ENCODE peak calls at places on chromosomes 13 and 19, in six cellular contexts. W is COR-L47, Z is fibroblast of the conjunctiva, Q is cardiac muscle cell, G is myocyte, S is PC-9. K is an unnamed sample.

GRCh38 chr13:107900775-107901174 is 314.6 kb downstream of the LIG4 start:
- DNase-seq in Z (no peak), G (no peak), S (no peak), W (no peak), Q (no peak), K (no peak)

GRCh38 chr13:113898391-113898790 is 34.5 kb upstream of the GAS6 start:
- DNase-seq in Q (no peak), W (no peak), Z (no peak), S (no peak), G (no peak), K (no peak)

GRCh38 chr19:54154603-54155345 is 4.7 kb downstream of the LENG1 start:
- DNase-seq in W (no peak), Z (no peak), G (no peak), Q (no peak), S (no peak), K (no peak)

GRCh38 chr13:62747629-62748028 is 1332.0 kb upstream of the PCDH20 start:
- DNase-seq in Z (no peak), Q (no peak), G (no peak), S (peak; percentile 10), W (no peak), K (no peak)

GRCh38 chr13:27504126-27504525 is 53.8 kb upstream of the MTIF3 start:
- DNase-seq in G (no peak), Q (no peak), W (no peak), Z (no peak), S (no peak), K (no peak)

GRCh38 chr19:54460230-54461005 is 3.2 kb downstream of the LENG9 start:
- DNase-seq in G (no peak), S (no peak), Q (no peak), Z (no peak), W (no peak), K (no peak)

GRCh38 chr19:32831611-32832010 is 38.0 kb downstream of the SLC7A9 start:
- DNase-seq in W (no peak), Z (no peak), Q (no peak), G (no peak), S (no peak), K (no peak)

GRCh38 chr19:3367572-3368440 is 1.4 kb downstream of the NFIC start:
- DNase-seq in Z (no peak), G (no peak), Q (no peak), S (no peak), W (no peak), K (no peak)

GRCh38 chr19:8517551-8518442 is 3.8 kb upstream of the ZNF414 start:
- DNase-seq in W (no peak), Z (peak; percentile 31), G (no peak), S (no peak), Q (no peak), K (no peak)

GRCh38 chr13:43880451-43880850 is 747 bp downstream of the LACC1 start:
- DNase-seq in Q (no peak), S (no peak), W (no peak), G (no peak), Z (no peak), K (no peak)

GRCh38 chr13:99293178-99293577 is 14.0 kb downstream of the GPR183 start:
- DNase-seq in Q (no peak), S (no peak), G (no peak), Z (no peak), W (no peak), K (no peak)

GRCh38 chr13:105410602-105411001 is 1124.9 kb downstream of the EFNB2 start:
- DNase-seq in G (peak; percentile 69), Z (peak; percentile 10), W (no peak), Q (peak; percentile 46), S (no peak), K (peak; percentile 69)

GRCh38 chr19:55116232-55117062 is 990 bp downstream of the PPP1R12C start:
- DNase-seq in G (peak; percentile 54), Z (peak; percentile 46), Q (no peak), S (peak; percentile 29), W (peak; percentile 21), K (peak; percentile 61)

GRCh38 chr19:45876411-45877197 is 9.3 kb downstream of the IRF2BP1 start:
- DNase-seq in W (no peak), Q (peak; percentile 41), G (no peak), Z (no peak), S (no peak), K (peak; percentile 66)

GRCh38 chr19:45511074-45511473 is 3.8 kb downstream of the VASP start:
- DNase-seq in Z (no peak), G (no peak), Q (no peak), W (no peak), S (no peak), K (no peak)

GRCh38 chr19:7507884-7508283 is 8.0 kb upstream of the ZNF358 start:
- DNase-seq in S (peak; percentile 97), Q (no peak), G (peak; percentile 73), W (no peak), Z (peak; percentile 75), K (peak; percentile 72)

GRCh38 chr19:11949201-11949600 is 15.6 kb upstream of the ZNF763 start:
- DNase-seq in Q (no peak), G (peak; percentile 13), S (no peak), W (no peak), Z (no peak), K (no peak)

GRCh38 chr19:18670313-18670712 is 13.2 kb upstream of the CRTC1 start:
- DNase-seq in W (no peak), G (no peak), Z (no peak), Q (no peak), S (no peak), K (no peak)

GRCh38 chr13:58960909-58961308 is 1202.8 kb downstream of the DIAPH3 start:
- DNase-seq in W (no peak), S (no peak), G (no peak), Z (peak; percentile 1), Q (peak; percentile 19), K (no peak)

GRCh38 chr13:23377603-23378002 is 55.9 kb downstream of the SACS start:
- DNase-seq in S (no peak), G (no peak), W (no peak), Q (no peak), Z (no peak), K (no peak)

GRCh38 chr19:18408053-18408476 is 10.6 kb upstream of the LRRC25 start:
- DNase-seq in Z (no peak), S (peak; percentile 50), W (no peak), G (peak; percentile 44), Q (no peak), K (no peak)

GRCh38 chr19:38172001-38172400 is 52.0 kb downstream of the DPF1 start:
- DNase-seq in Z (no peak), Q (no peak), S (no peak), W (no peak), G (no peak), K (no peak)

GRCh38 chr13:48891586-48891985 is 84.1 kb upstream of the FNDC3A start:
- DNase-seq in Z (no peak), G (peak; percentile 62), S (peak; percentile 16), W (no peak), Q (no peak), K (no peak)

GRCh38 chr19:11496391-11497163 is 9.1 kb downstream of the ZNF653 start:
- DNase-seq in Q (peak; percentile 73), G (peak; percentile 64), W (peak; percentile 33), Z (peak; percentile 75), S (peak; percentile 67), K (peak; percentile 82)

GRCh38 chr13:46761174-46761573 is 35.8 kb downstream of the ESD start:
- DNase-seq in W (no peak), Q (no peak), S (no peak), Z (no peak), G (no peak), K (no peak)

GRCh38 chr13:83883061-83883523 is 818 bp upstream of the SLITRK1 start:
- DNase-seq in Q (no peak), W (no peak), S (no peak), Z (no peak), G (no peak), K (peak; percentile 60)

GRCh38 chr19:6373813-6374108 is 1.2 kb downstream of the ALKBH7 start:
- DNase-seq in W (no peak), Z (no peak), S (no peak), G (no peak), Q (no peak), K (no peak)

GRCh38 chr13:24630851-24631341 is 49.3 kb upstream of the ATP12A start:
- DNase-seq in Z (no peak), S (peak; percentile 64), G (no peak), W (no peak), Q (peak; percentile 10), K (no peak)

GRCh38 chr19:10421240-10421948 is 1.1 kb downstream of the PDE4A start:
- DNase-seq in G (no peak), Z (no peak), S (no peak), W (no peak), Q (no peak), K (no peak)

GRCh38 chr13:111521030-111521429 is 200.6 kb downstream of the TEX29 start:
- DNase-seq in G (no peak), Q (no peak), S (no peak), W (no peak), Z (no peak), K (peak; percentile 30)

GRCh38 chr13:48534911-48535501 is 2.1 kb upstream of the RCBTB2 start:
- DNase-seq in S (no peak), Q (no peak), W (no peak), G (no peak), Z (no peak), K (no peak)

K was measured in ecto neural progenitor cell.